ENCODE peak calls at places on chromosome 15, in nine cellular contexts. One of them, this sample, is unnamed.
A peak's percentile ranks its signal among the peaks of the same experiment; 100 is the strongest.

GRCh38 chr15:69857246-69857645 is 240.5 kb downstream of the TLE3 start:
- DNase-seq in psoas muscle: no peak
- DNase-seq in transverse colon: no peak
- DNase-seq in PC-9: no peak
- DNase-seq in pancreas: no peak
- DNase-seq in HCT116: no peak
- DNase-seq in HL-60: no peak
- DNase-seq in tibial nerve: no peak
- DNase-seq in AG04450: no peak
- DNase-seq in this sample: no peak

GRCh38 chr15:83565553-83566159 is 88.3 kb upstream of the ADAMTSL3 start:
- DNase-seq in tibial nerve: no peak
- DNase-seq in pancreas: no peak
- DNase-seq in HL-60: no peak
- DNase-seq in HCT116: peak; percentile 37
- DNase-seq in PC-9: peak; percentile 40
- DNase-seq in psoas muscle: no peak
- DNase-seq in AG04450: no peak
- DNase-seq in transverse colon: no peak
- DNase-seq in this sample: no peak

GRCh38 chr15:25182098-25182478 is 227.3 kb downstream of the SNRPN start:
- DNase-seq in psoas muscle: peak; percentile 1
- DNase-seq in PC-9: no peak
- DNase-seq in pancreas: peak; percentile 20
- DNase-seq in transverse colon: no peak
- DNase-seq in AG04450: no peak
- DNase-seq in tibial nerve: no peak
- DNase-seq in HL-60: no peak
- DNase-seq in HCT116: no peak
- DNase-seq in this sample: no peak

GRCh38 chr15:39474657-39475056 is 106.2 kb upstream of the THBS1 start:
- DNase-seq in PC-9: no peak
- DNase-seq in pancreas: no peak
- DNase-seq in psoas muscle: no peak
- DNase-seq in HCT116: no peak
- DNase-seq in HL-60: no peak
- DNase-seq in transverse colon: no peak
- DNase-seq in tibial nerve: no peak
- DNase-seq in AG04450: no peak
- DNase-seq in this sample: no peak

GRCh38 chr15:87439090-87439489 is 817.4 kb downstream of the NTRK3 start:
- DNase-seq in PC-9: no peak
- DNase-seq in pancreas: no peak
- DNase-seq in HCT116: no peak
- DNase-seq in psoas muscle: no peak
- DNase-seq in HL-60: no peak
- DNase-seq in tibial nerve: no peak
- DNase-seq in AG04450: no peak
- DNase-seq in transverse colon: no peak
- DNase-seq in this sample: no peak

GRCh38 chr15:94910166-94910565 is 678.8 kb downstream of the MCTP2 start:
- DNase-seq in pancreas: no peak
- DNase-seq in AG04450: no peak
- DNase-seq in tibial nerve: no peak
- DNase-seq in HCT116: no peak
- DNase-seq in transverse colon: no peak
- DNase-seq in psoas muscle: no peak
- DNase-seq in PC-9: no peak
- DNase-seq in HL-60: no peak
- DNase-seq in this sample: no peak

GRCh38 chr15:68581725-68582124 is 2.9 kb downstream of the CORO2B start:
- DNase-seq in PC-9: no peak
- DNase-seq in AG04450: no peak
- DNase-seq in transverse colon: no peak
- DNase-seq in HCT116: no peak
- DNase-seq in tibial nerve: no peak
- DNase-seq in pancreas: no peak
- DNase-seq in HL-60: no peak
- DNase-seq in psoas muscle: no peak
- DNase-seq in this sample: peak; percentile 26

GRCh38 chr15:61936528-61937195 is 123.6 kb downstream of the VPS13C start:
- DNase-seq in psoas muscle: no peak
- DNase-seq in transverse colon: no peak
- DNase-seq in HCT116: no peak
- DNase-seq in HL-60: no peak
- DNase-seq in tibial nerve: no peak
- DNase-seq in AG04450: no peak
- DNase-seq in PC-9: no peak
- DNase-seq in pancreas: no peak
- DNase-seq in this sample: no peak

GRCh38 chr15:63545520-63545919 is 41.1 kb downstream of the USP3 start:
- DNase-seq in HL-60: no peak
- DNase-seq in tibial nerve: no peak
- DNase-seq in transverse colon: no peak
- DNase-seq in PC-9: no peak
- DNase-seq in HCT116: no peak
- DNase-seq in AG04450: no peak
- DNase-seq in psoas muscle: no peak
- DNase-seq in pancreas: no peak
- DNase-seq in this sample: no peak

GRCh38 chr15:98946301-98947255 is 61.0 kb downstream of the PGPEP1L start:
- DNase-seq in psoas muscle: peak; percentile 44
- DNase-seq in transverse colon: no peak
- DNase-seq in AG04450: no peak
- DNase-seq in pancreas: no peak
- DNase-seq in HCT116: no peak
- DNase-seq in tibial nerve: no peak
- DNase-seq in PC-9: peak; percentile 18
- DNase-seq in HL-60: no peak
- DNase-seq in this sample: no peak

DNA sequence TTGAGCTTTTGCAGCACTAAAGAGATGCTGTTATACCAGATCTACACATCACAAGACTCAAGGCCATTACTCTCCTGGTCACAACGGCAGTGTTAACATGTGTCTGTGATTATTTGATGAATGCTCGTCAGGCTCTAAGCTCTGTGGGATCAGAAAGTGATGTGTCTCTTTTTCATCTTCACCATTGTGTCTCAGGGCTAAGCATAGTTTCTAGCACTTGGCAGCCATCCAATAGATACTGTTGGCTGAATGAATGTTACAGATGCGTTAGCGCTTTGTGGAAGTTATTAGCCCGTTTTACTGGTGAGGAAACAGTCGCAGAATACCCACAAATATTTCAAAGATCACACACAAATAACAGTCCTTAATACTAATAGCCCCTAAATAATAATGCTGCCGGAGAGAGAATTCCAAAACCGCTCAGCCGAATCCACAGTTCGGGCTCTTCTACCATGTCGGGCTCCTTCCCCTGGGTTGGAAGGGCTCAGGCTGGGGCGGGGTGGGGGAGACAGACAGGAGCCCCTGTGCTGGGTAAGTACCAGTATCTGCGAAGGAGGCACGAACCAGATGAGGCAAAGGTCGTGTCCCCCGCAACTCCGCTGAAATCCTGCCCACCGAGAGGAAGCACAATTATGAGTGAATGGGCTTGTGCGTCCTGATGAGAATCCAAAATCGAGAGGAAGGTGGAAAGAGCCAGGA is 1.1 kb upstream of the FAM81A start:
- DNase-seq in transverse colon: no peak
- DNase-seq in pancreas: no peak
- DNase-seq in AG04450: no peak
- DNase-seq in HCT116: no peak
- DNase-seq in PC-9: no peak
- DNase-seq in HL-60: no peak
- DNase-seq in psoas muscle: no peak
- DNase-seq in tibial nerve: no peak
- DNase-seq in this sample: peak; percentile 50
- H3K4me3 ChIP-seq in transverse colon: peak overlapping the region; percentile 54
- H3K4me3 ChIP-seq in pancreas: no peak overlapping the region
- H3K4me3 ChIP-seq in AG04450: no peak overlapping the region
- H3K4me3 ChIP-seq in HCT116: no peak overlapping the region
- H3K4me3 ChIP-seq in PC-9: no peak overlapping the region
- H3K4me3 ChIP-seq in HL-60: no peak overlapping the region
- H3K4me3 ChIP-seq in psoas muscle: peak overlapping the region; percentile 68
- H3K4me3 ChIP-seq in tibial nerve: peak overlapping the region; percentile 49
- H3K4me3 ChIP-seq in this sample: peak overlapping the region; percentile 79

GRCh38 chr15:31159837-31160236 is 58.3 kb upstream of the TRPM1 start:
- DNase-seq in AG04450: no peak
- DNase-seq in HCT116: no peak
- DNase-seq in tibial nerve: no peak
- DNase-seq in HL-60: no peak
- DNase-seq in psoas muscle: no peak
- DNase-seq in PC-9: no peak
- DNase-seq in pancreas: peak; percentile 56
- DNase-seq in transverse colon: no peak
- DNase-seq in this sample: no peak

GRCh38 chr15:31156808-31157207 is 55.3 kb upstream of the TRPM1 start:
- DNase-seq in pancreas: no peak
- DNase-seq in HCT116: no peak
- DNase-seq in HL-60: no peak
- DNase-seq in AG04450: no peak
- DNase-seq in tibial nerve: no peak
- DNase-seq in transverse colon: no peak
- DNase-seq in psoas muscle: no peak
- DNase-seq in PC-9: no peak
- DNase-seq in this sample: no peak

GRCh38 chr15:31158858-31159569 is 57.5 kb upstream of the TRPM1 start:
- DNase-seq in AG04450: no peak
- DNase-seq in psoas muscle: no peak
- DNase-seq in HL-60: no peak
- DNase-seq in transverse colon: no peak
- DNase-seq in PC-9: no peak
- DNase-seq in pancreas: peak; percentile 91
- DNase-seq in tibial nerve: no peak
- DNase-seq in HCT116: no peak
- DNase-seq in this sample: no peak

GRCh38 chr15:31156226-31156625 is 54.7 kb upstream of the TRPM1 start:
- DNase-seq in psoas muscle: no peak
- DNase-seq in transverse colon: no peak
- DNase-seq in HL-60: no peak
- DNase-seq in PC-9: no peak
- DNase-seq in AG04450: no peak
- DNase-seq in HCT116: no peak
- DNase-seq in tibial nerve: no peak
- DNase-seq in pancreas: no peak
- DNase-seq in this sample: no peak

DNA sequence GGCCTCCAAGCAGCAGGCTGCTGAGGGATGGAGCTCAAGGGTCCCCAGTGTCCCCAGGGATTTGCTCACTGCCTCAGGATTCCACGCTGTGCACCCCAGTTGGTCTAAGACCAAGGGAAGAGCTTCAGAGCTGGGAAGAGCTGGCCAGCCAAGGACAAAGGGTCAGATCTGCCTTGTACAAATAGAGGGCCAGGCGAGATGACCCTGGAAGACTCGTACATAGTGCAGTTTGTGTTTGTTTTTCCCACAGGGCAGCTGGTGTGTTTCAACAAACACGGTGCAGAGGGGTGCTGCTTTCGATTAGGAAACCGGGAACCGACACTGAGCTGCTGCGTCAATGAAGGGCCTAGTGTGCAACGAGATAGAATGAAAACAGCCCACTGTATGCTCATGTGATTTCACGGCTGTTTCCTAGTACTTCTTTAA is 56.1 kb upstream of the TRPM1 start:
- DNase-seq in transverse colon: no peak
- DNase-seq in HCT116: no peak
- DNase-seq in pancreas: no peak
- DNase-seq in HL-60: no peak
- DNase-seq in PC-9: no peak
- DNase-seq in psoas muscle: no peak
- DNase-seq in tibial nerve: no peak
- DNase-seq in AG04450: no peak
- DNase-seq in this sample: no peak
- H3K27ac ChIP-seq in transverse colon: no peak overlapping the region
- H3K27ac ChIP-seq in HCT116: no peak overlapping the region
- H3K27ac ChIP-seq in pancreas: peak overlapping the region; percentile 23
- H3K27ac ChIP-seq in HL-60: no peak overlapping the region
- H3K27ac ChIP-seq in PC-9: no peak overlapping the region
- H3K27ac ChIP-seq in psoas muscle: no peak overlapping the region
- H3K27ac ChIP-seq in tibial nerve: no peak overlapping the region
- H3K27ac ChIP-seq in AG04450: no peak overlapping the region
- H3K27ac ChIP-seq in this sample: no peak overlapping the region

DNA sequence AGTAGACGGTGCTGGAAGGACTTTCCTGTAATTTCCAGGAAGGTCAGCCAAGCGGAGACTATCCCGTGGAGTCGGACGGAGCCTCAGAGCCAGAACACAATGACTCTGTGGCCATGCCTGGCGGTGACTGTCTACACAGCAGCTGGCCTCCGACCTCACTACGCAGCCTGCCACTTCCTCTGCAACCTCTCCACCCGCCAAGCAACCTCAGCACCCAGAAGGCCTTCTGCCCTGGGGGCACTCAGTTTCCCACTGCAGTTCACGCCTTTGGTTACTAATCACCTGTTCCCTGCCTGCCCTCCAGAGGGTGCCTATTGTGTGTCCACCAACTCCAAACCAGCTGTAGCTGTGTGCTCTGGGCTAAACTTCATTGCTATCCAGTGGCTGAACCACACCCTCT is 44.0 kb downstream of the TM2D3 start:
- DNase-seq in AG04450: no peak
- DNase-seq in PC-9: no peak
- DNase-seq in pancreas: no peak
- DNase-seq in HCT116: no peak
- DNase-seq in transverse colon: no peak
- DNase-seq in HL-60: no peak
- DNase-seq in tibial nerve: no peak
- DNase-seq in psoas muscle: no peak
- DNase-seq in this sample: no peak
- TF ChIP-seq CTCF in AG04450: no peak
- TF ChIP-seq CTCF in PC-9: no peak
- TF ChIP-seq CTCF in pancreas: no peak
- TF ChIP-seq CTCF in HCT116: no peak
- TF ChIP-seq CTCF in transverse colon: no peak
- TF ChIP-seq CTCF in HL-60: no peak
- TF ChIP-seq CTCF in tibial nerve: no peak
- TF ChIP-seq CTCF in psoas muscle: no peak
- TF ChIP-seq CTCF in this sample: no peak

DNA sequence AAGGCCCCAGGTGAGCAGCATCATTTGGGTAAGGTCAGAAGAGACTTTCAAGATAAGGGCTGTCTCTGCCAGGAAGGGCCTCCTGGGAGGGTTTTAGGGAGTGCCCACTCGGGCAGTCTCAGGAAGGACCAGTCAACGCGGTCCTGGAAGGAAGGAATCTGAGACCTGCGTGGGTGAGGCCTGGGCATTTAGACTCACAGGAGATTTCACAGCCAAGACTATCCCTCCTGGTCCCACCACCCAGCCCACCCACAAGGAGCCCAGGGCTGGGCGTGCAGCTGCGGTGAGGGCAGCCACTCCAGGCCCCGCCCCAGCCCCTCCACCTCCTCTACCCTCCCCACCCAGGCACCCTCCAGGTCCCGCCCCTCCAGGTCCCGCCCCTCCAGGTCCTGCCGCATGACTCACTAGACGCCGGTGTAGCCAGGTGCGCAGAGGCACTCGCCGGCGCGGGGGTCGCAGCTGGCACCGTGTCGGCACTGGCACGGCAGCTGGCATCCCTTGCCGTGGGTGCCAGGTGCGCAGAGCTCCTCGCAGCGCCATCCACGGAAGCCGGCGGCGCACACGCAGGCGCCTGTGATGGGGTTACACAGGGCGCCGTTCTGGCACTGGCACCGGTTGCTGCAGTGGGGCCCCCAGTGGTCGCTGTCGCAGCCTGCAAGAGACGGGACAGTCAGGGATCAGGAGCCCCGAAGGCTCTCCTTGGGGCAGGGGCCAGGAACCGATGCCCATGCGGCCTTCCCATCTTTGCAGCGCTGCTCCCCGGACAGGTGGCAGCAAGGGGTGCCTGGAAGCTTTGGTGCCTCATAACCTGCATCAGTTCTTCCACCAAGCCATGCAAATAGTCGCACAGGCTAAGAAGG is 112.8 kb downstream of the RAB11A start:
- DNase-seq in tibial nerve: no peak
- DNase-seq in HL-60: no peak
- DNase-seq in psoas muscle: no peak
- DNase-seq in pancreas: peak; percentile 75
- DNase-seq in PC-9: no peak
- DNase-seq in transverse colon: peak; percentile 65
- DNase-seq in HCT116: peak; percentile 15
- DNase-seq in AG04450: no peak
- DNase-seq in this sample: peak; percentile 48
- H3K4me3 ChIP-seq in tibial nerve: no peak overlapping the region
- H3K4me3 ChIP-seq in HL-60: no peak overlapping the region
- H3K4me3 ChIP-seq in psoas muscle: peak overlapping the region; percentile 11
- H3K4me3 ChIP-seq in pancreas: no peak overlapping the region
- H3K4me3 ChIP-seq in PC-9: no peak overlapping the region
- H3K4me3 ChIP-seq in transverse colon: peak overlapping the region; percentile 15
- H3K4me3 ChIP-seq in HCT116: peak overlapping the region; percentile 35
- H3K4me3 ChIP-seq in AG04450: no peak overlapping the region
- H3K4me3 ChIP-seq in this sample: peak overlapping the region; percentile 41

This sample was measured in dorsolateral prefrontal cortex.